ENCODE peak calls at places on chromosomes 2 and 18, in four cellular contexts. A, Z, Y and F are unnamed samples.

GRCh38 chr2:131673400-131674173 is 145.9 kb downstream of the CCDC74A start:
- DNase-seq in A (peak; percentile 80), Z (peak; percentile 84), Y (peak; percentile 87), F (peak; percentile 74)

GRCh38 chr2:230472619-230473018 is 56.6 kb downstream of the SP100 start:
- DNase-seq in A (no peak), Z (no peak), Y (no peak), F (no peak)

GRCh38 chr2:128178650-128179460 is 87.9 kb downstream of the UGGT1 start:
- DNase-seq in A (peak; percentile 59), Z (peak; percentile 59), Y (no peak), F (peak; percentile 62)

GRCh38 chr18:58911241-58911640 is 46.6 kb downstream of the ZNF532 start:
- DNase-seq in A (no peak), Z (no peak), Y (no peak), F (peak; percentile 22)

GRCh38 chr2:21067863-21068537 is 24.1 kb upstream of the APOB start:
- DNase-seq in A (no peak), Z (no peak), Y (no peak), F (no peak)

GRCh38 chr2:230441188-230441897 is 25.3 kb downstream of the SP100 start:
- DNase-seq in A (no peak), Z (no peak), Y (no peak), F (no peak)

GRCh38 chr18:32048507-32049091 is 30.0 kb downstream of the RNF125 start:
- DNase-seq in A (peak; percentile 20), Z (peak; percentile 49), Y (peak; percentile 24), F (peak; percentile 0)

GRCh38 chr2:177332041-177332991 is 60.3 kb upstream of the AGPS start:
- DNase-seq in A (no peak), Z (no peak), Y (no peak), F (peak; percentile 85)

GRCh38 chr2:647691-648231 is 29.4 kb downstream of the TMEM18 start:
- DNase-seq in A (no peak), Z (no peak), Y (no peak), F (no peak)

GRCh38 chr2:112577756-112578155 is 6.7 kb upstream of the CHCHD5 start:
- DNase-seq in A (no peak), Z (no peak), Y (no peak), F (no peak)

GRCh38 chr2:169301596-169302330 is 60.6 kb downstream of the LRP2 start:
- DNase-seq in A (no peak), Z (no peak), Y (no peak), F (no peak)

GRCh38 chr18:57737661-57738060 is 65.5 kb downstream of the ATP8B1 start:
- DNase-seq in A (peak; percentile 75), Z (peak; percentile 86), Y (peak; percentile 51), F (no peak)

GRCh38 chr18:245282-245847 is 22.5 kb downstream of the THOC1 start:
- DNase-seq in A (no peak), Z (no peak), Y (no peak), F (peak; percentile 34)

GRCh38 chr2:38215511-38215910 is 139.6 kb upstream of the CYP1B1 start:
- DNase-seq in A (no peak), Z (no peak), Y (no peak), F (no peak)
- H3K27ac ChIP-seq in A (no peak overlapping the region), Z (no peak overlapping the region), Y (no peak overlapping the region), F (no peak overlapping the region)

GRCh38 chr18:80132196-80132812 is 23.2 kb downstream of the ADNP2 start:
- DNase-seq in A (no peak), Z (no peak), Y (no peak), F (no peak)
- H3K4me1 ChIP-seq in A (no peaks in the 10 kb centered on the region), Z (no peaks in the 10 kb centered on the region), Y (no peaks in the 10 kb centered on the region), F (no peaks in the 10 kb centered on the region)

GRCh38 chr2:10016001-10016801 is 27.1 kb upstream of the KLF11 start:
- DNase-seq in A (no peak), Z (peak; percentile 41), Y (no peak), F (no peak)

GRCh38 chr2:10016802-10017258 is 26.5 kb upstream of the KLF11 start:
- DNase-seq in A (no peak), Z (peak; percentile 19), Y (no peak), F (no peak)

GRCh38 chr2:10012963-10013461 is 30.3 kb upstream of the KLF11 start:
- DNase-seq in A (no peak), Z (peak; percentile 45), Y (peak; percentile 50), F (no peak)

GRCh38 chr2:10017313-10017941 is 25.9 kb upstream of the KLF11 start:
- DNase-seq in A (no peak), Z (peak; percentile 17), Y (no peak), F (no peak)

DNA sequence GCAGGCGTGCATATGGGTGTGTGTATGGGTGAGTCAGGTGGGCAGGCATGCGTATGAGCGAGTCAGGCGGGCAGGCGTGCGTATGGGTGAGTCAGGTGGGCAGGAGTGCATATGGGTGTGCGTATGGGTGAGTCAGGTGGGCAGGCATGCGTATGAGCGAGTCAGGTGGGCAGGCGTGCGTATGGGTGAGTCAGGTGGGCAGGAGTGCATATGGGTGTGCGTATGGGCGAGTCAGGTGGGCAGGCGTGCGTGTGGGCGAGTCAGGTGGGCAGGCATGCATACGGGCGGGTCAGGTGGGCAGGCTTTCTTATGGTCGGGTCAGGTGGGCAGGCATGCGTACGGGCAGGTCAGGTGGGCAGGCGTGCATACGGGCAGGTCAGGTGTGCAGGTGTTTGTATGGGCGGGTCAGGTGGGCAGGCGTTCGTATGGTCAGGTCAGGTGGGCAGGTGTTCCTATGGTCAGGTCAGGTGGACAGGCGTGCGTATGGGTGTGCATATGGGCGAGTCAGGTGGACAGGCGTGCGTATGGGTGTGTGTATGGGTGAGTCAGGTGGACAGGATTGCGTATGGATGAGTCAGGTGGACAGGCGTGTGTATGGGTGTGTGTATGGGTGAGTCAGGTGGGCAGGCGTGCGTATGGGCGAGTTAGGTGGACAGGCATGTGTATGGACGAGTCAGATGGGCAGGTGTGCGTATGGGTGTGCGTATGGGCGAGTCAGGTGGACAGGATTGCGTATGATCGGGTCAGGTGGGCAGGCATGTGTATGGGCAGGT is 28.7 kb upstream of the KLF11 start:
- DNase-seq in A (no peak), Z (peak; percentile 36), Y (no peak), F (no peak)
- H3K9me3 ChIP-seq in A (peaks cover 3% of the 10 kb centered on the region), Z (no peaks in the 10 kb centered on the region), Y (no peaks in the 10 kb centered on the region), F (peaks cover 3% of the 10 kb centered on the region)

DNA sequence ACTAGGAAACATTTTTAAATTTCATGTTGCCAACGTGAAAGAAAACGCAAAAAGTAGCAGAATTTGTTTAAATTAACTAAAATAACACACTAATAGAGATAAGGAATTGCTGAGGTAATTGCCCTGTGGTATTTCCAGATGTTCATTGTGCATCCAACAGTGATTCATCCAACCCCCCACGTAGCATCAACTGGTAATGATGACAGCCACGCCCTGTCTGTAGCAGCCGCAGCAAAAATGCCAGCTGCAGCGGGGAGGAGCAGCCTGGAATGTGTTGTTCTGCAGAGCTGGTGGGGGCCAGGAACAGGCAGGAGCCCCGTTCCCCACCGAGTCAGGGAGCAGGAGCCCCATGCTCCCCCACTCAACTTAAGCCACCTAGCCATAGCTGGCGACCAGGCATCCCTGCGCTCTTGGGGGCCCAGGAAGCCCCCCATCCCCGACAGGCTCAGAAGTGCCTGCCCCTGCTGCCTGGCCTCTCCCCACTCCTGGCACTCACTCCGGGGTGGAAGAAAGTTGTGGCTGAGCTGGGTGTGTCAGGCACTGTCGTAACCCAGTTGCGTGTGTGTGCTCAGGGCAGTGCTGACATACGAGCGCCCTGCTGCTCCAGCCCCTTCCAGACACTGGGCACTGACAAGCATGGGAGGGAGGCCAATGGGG is 695.1 kb upstream of the ACVR2A start:
- DNase-seq in A (no peak), Z (no peak), Y (no peak), F (peak; percentile 71)
- H3K27ac ChIP-seq in A (no peak overlapping the region), Z (no peak overlapping the region), Y (no peak overlapping the region), F (peak overlapping the region; percentile 45)

GRCh38 chr2:96353606-96354095 is 18.1 kb downstream of the NCAPH start:
- DNase-seq in A (no peak), Z (no peak), Y (no peak), F (no peak)
- H3K4me1 ChIP-seq in A (peaks cover 17% of the 10 kb centered on the region), Z (peaks cover 14% of the 10 kb centered on the region), Y (no peaks in the 10 kb centered on the region), F (peaks cover 3% of the 10 kb centered on the region)